ENCODE peak calls at places on chromosomes 5 and 9, in five cellular contexts. M is dorsolateral prefrontal cortex; K is HepG2; U is body of pancreas; R is CD8-positive, alpha-beta T cell. V is an unnamed sample.

GRCh38 chr5:141343242-141343952 is at the start of gene PCDHGA3:
- DNase-seq in R (no peak), U (no peak), M (no peak), K (no peak), V (peak; percentile 63)

GRCh38 chr5:234450-234849 is 16.3 kb downstream of the SDHA start:
- DNase-seq in R (no peak), M (no peak), U (no peak), K (no peak), V (no peak)

GRCh38 chr5:41788800-41789395 is 81.3 kb downstream of the OXCT1 start:
- DNase-seq in K (no peak), M (no peak), U (no peak), R (no peak), V (no peak)

GRCh38 chr5:135233477-135233876 is 165.6 kb downstream of the MACROH2A1 start:
- DNase-seq in M (no peak), R (no peak), K (no peak), U (no peak), V (no peak)

GRCh38 chr9:128072144-128073021 is 4.4 kb downstream of the SLC25A25 start:
- DNase-seq in K (no peak), M (peak; percentile 74), R (peak; percentile 67), U (peak; percentile 70), V (no peak)

GRCh38 chr5:73305386-73305785 is 132.4 kb downstream of the TMEM174 start:
- DNase-seq in R (no peak), M (no peak), K (no peak), U (no peak), V (no peak)

GRCh38 chr5:74772359-74772758 is 5.3 kb downstream of the NSA2 start:
- DNase-seq in K (peak; percentile 62), U (no peak), M (no peak), R (no peak), V (no peak)

GRCh38 chr5:148312159-148312558 is at the start of gene SPINK7:
- DNase-seq in K (no peak), M (no peak), R (no peak), U (no peak), V (no peak)

GRCh38 chr9:95726756-95727155 is 148.7 kb upstream of the ERCC6L2 start:
- DNase-seq in U (no peak), M (no peak), R (no peak), K (peak; percentile 48), V (no peak)

DNA sequence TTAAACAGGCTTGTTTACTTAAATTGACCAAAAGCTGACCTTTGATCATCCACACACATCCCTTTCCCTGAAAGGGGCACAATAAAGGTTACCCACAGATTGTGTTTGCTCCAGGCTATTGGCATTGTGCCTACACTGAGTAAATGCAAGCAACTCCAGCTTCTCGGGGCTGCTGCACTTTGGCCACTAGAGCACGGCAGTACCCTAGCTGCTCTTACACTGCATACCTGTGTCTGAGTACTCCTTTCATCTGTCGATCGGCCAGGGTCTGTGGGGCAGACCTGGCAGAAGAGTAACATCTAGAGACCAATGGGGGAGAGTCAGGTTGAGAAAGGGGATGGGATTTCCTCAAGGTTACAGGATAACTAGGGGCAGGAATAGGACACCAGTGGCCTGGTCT is 281.9 kb upstream of the NMUR2 start:
- DNase-seq in U (no peak), K (no peak), R (no peak), M (no peak), V (peak; percentile 62)
- H3K4me3 ChIP-seq in U (no peak overlapping the region), K (no peak overlapping the region), R (no peak overlapping the region), M (no peak overlapping the region), V (peak overlapping the region; percentile 53)

GRCh38 chr5:166428264-166428663 is 1863.2 kb upstream of the WWC1 start:
- DNase-seq in R (no peak), K (no peak), M (no peak), U (no peak), V (no peak)
- TF ChIP-seq CTCF in R (no peak), K (no peak), M (no peak), U (no peak), V (no peak)

DNA sequence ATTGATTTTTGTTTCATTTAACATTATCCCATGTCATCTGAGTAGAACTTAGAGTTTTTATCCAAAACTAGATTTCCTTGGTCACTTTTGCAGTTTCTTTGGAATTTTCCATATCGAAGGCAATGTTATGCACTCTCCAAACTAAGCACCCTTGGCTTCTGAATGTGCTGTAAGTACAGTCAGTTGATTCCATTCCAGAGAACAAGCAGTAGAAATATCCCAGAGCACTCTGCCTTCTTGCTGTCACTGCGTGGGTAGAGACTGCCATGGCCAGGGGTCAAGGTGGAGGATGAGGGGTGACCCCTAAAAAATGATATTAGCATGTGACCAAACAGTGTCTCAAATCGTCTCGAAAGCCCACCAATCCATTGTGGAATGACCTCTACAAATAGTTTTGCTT is 36.2 kb downstream of the PIP5K1B start:
- DNase-seq in R (no peak), K (no peak), U (no peak), M (no peak), V (no peak)
- H3K4me3 ChIP-seq in R (no peak overlapping the region), K (no peak overlapping the region), U (no peak overlapping the region), M (no peak overlapping the region), V (no peak overlapping the region)

GRCh38 chr5:170313344-170313743 is 15.8 kb upstream of the LCP2 start:
- DNase-seq in M (no peak), K (no peak), U (no peak), R (no peak), V (no peak)
- TF ChIP-seq CTCF in M (no peak), K (no peak), U (no peak), R (no peak), V (no peak)

GRCh38 chr5:76675364-76675763 is 40.6 kb upstream of the F2R start:
- DNase-seq in U (no peak), R (no peak), K (no peak), M (no peak), V (no peak)
- H3K4me3 ChIP-seq in U (no peak overlapping the region), R (no peak overlapping the region), K (no peak overlapping the region), M (no peak overlapping the region), V (no peak overlapping the region)

GRCh38 chr9:124266139-124266825 is 8.5 kb downstream of the NEK6 start:
- DNase-seq in K (no peak), M (no peak), U (no peak), R (no peak), V (no peak)

GRCh38 chr9:124269556-124269955 is 11.8 kb downstream of the NEK6 start:
- DNase-seq in M (no peak), K (no peak), U (no peak), R (no peak), V (no peak)

GRCh38 chr9:124268248-124268647 is 10.5 kb downstream of the NEK6 start:
- DNase-seq in R (no peak), K (no peak), M (no peak), U (no peak), V (no peak)

GRCh38 chr9:124266826-124267201 is 9.1 kb downstream of the NEK6 start:
- DNase-seq in U (no peak), K (no peak), M (no peak), R (no peak), V (no peak)

GRCh38 chr9:124267271-124267807 is 9.6 kb downstream of the NEK6 start:
- DNase-seq in M (no peak), K (no peak), U (peak; percentile 79), R (no peak), V (no peak)
- TF ChIP-seq CTCF in M (no peak), K (no peak), U (peak; percentile 20), R (no peak), V (no peak)

DNA sequence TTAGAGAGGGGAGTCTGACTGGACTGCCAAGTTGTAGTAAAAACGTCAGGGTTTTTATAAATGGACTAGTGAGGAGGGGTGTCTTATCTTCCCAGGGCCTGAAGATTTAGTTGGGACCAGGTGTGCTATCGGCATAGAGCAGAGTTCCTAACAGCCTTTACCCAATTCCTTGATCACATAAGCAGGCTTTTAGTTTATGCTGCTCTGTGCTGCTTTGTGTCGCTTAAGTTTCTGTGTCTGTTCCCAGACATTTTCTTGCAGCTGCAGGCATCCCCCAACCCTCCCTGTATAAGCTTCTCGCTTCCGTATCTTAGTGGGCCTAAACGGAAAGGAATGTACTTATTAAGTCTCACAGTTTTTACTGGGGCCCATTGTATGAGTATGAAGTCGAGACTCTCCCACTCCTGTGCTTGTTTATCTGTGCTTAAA is 2.6 kb upstream of the SMC5 start:
- DNase-seq in M (no peak), K (no peak), U (no peak), R (no peak), V (no peak)
- H3K4me3 ChIP-seq in M (no peak overlapping the region), K (no peak overlapping the region), U (no peak overlapping the region), R (no peak overlapping the region), V (peak overlapping the region; percentile 31)

DNA sequence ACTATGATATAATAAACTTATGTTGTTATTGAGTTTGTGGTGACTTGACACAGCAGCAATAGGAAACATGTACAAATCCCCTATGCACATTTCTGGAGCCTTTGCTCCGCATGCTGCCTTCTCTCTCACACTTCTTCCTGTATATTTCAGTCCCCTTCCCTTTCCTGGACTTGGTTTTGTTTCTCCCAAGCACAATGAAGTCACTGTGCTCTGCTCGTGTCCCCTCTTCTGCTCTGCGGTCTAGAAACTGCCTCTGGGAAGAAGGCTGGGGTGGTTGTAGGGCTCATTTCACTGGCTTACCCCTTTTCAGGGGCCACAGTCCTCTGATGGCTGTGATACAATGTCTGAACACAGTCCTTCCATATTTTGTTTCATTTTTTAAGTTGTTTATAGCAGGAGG is 15.7 kb upstream of the FGD3 start:
- DNase-seq in R (no peak), M (no peak), K (no peak), U (no peak), V (no peak)
- TF ChIP-seq CTCF in R (no peak), M (no peak), K (no peak), U (no peak), V (no peak)